ENCODE peak calls at places on chromosomes 2 and 18, in nine cellular contexts. One of them, this sample, is unnamed.

GRCh38 chr2:237405006-237405559 is 8.9 kb downstream of the COL6A3 start:
- DNase-seq in left ventricle myocardium superior: peak
- DNase-seq in kidney tubule cell: no peak
- DNase-seq in T-helper 2 cell: no peak
- DNase-seq in endothelial cell: no peak
- DNase-seq in fibroblast of pulmonary artery: peak
- DNase-seq in AG04450: no peak
- DNase-seq in LHCN-M2: no peak
- DNase-seq in amniotic epithelial cell: no peak
- DNase-seq in this sample: peak

GRCh38 chr2:130380096-130380934 is 24.5 kb downstream of the PTPN18 start:
- DNase-seq in left ventricle myocardium superior: no peak
- DNase-seq in fibroblast of pulmonary artery: no peak
- DNase-seq in AG04450: no peak
- DNase-seq in amniotic epithelial cell: peak
- DNase-seq in LHCN-M2: no peak
- DNase-seq in endothelial cell: no peak
- DNase-seq in kidney tubule cell: no peak
- DNase-seq in T-helper 2 cell: no peak
- DNase-seq in this sample: no peak

GRCh38 chr2:166090346-166090745 is 37.5 kb downstream of the SCN1A start:
- DNase-seq in kidney tubule cell: no peak
- DNase-seq in LHCN-M2: peak
- DNase-seq in left ventricle myocardium superior: no peak
- DNase-seq in T-helper 2 cell: no peak
- DNase-seq in fibroblast of pulmonary artery: peak
- DNase-seq in AG04450: no peak
- DNase-seq in amniotic epithelial cell: peak
- DNase-seq in endothelial cell: no peak
- DNase-seq in this sample: peak

GRCh38 chr2:161415041-161415440 is 1.1 kb upstream of the TBR1 start:
- DNase-seq in fibroblast of pulmonary artery: no peak
- DNase-seq in left ventricle myocardium superior: no peak
- DNase-seq in AG04450: no peak
- DNase-seq in amniotic epithelial cell: no peak
- DNase-seq in kidney tubule cell: no peak
- DNase-seq in endothelial cell: no peak
- DNase-seq in T-helper 2 cell: no peak
- DNase-seq in LHCN-M2: no peak
- DNase-seq in this sample: no peak

GRCh38 chr2:12661472-12661871 is 55.3 kb upstream of the TRIB2 start:
- DNase-seq in fibroblast of pulmonary artery: peak
- DNase-seq in T-helper 2 cell: no peak
- DNase-seq in endothelial cell: no peak
- DNase-seq in left ventricle myocardium superior: no peak
- DNase-seq in kidney tubule cell: no peak
- DNase-seq in LHCN-M2: no peak
- DNase-seq in AG04450: no peak
- DNase-seq in amniotic epithelial cell: no peak
- DNase-seq in this sample: no peak

GRCh38 chr2:191382801-191383200 is 137.6 kb downstream of the MYO1B start:
- DNase-seq in fibroblast of pulmonary artery: peak
- DNase-seq in left ventricle myocardium superior: no peak
- DNase-seq in AG04450: peak
- DNase-seq in amniotic epithelial cell: peak
- DNase-seq in LHCN-M2: peak
- DNase-seq in endothelial cell: no peak
- DNase-seq in kidney tubule cell: peak
- DNase-seq in T-helper 2 cell: no peak
- DNase-seq in this sample: peak

GRCh38 chr2:216694201-216694825 is 1.0 kb downstream of the IGFBP5 start:
- DNase-seq in left ventricle myocardium superior: peak
- DNase-seq in T-helper 2 cell: no peak
- DNase-seq in amniotic epithelial cell: peak
- DNase-seq in fibroblast of pulmonary artery: peak
- DNase-seq in AG04450: no peak
- DNase-seq in kidney tubule cell: peak
- DNase-seq in endothelial cell: peak
- DNase-seq in LHCN-M2: no peak
- DNase-seq in this sample: peak

GRCh38 chr2:85314884-85315242 is 12.9 kb downstream of the TGOLN2 start:
- DNase-seq in left ventricle myocardium superior: no peak
- DNase-seq in AG04450: no peak
- DNase-seq in fibroblast of pulmonary artery: no peak
- DNase-seq in endothelial cell: no peak
- DNase-seq in kidney tubule cell: no peak
- DNase-seq in T-helper 2 cell: no peak
- DNase-seq in amniotic epithelial cell: no peak
- DNase-seq in LHCN-M2: no peak
- DNase-seq in this sample: no peak

GRCh38 chr2:74573747-74574562 is 19.4 kb downstream of the DOK1 start:
- DNase-seq in left ventricle myocardium superior: no peak
- DNase-seq in endothelial cell: no peak
- DNase-seq in T-helper 2 cell: no peak
- DNase-seq in kidney tubule cell: peak
- DNase-seq in fibroblast of pulmonary artery: peak
- DNase-seq in amniotic epithelial cell: no peak
- DNase-seq in AG04450: peak
- DNase-seq in LHCN-M2: peak
- DNase-seq in this sample: peak

GRCh38 chr2:10772201-10772867 is 40.3 kb downstream of the PDIA6 start:
- DNase-seq in AG04450: no peak
- DNase-seq in LHCN-M2: no peak
- DNase-seq in kidney tubule cell: no peak
- DNase-seq in left ventricle myocardium superior: no peak
- DNase-seq in fibroblast of pulmonary artery: no peak
- DNase-seq in amniotic epithelial cell: no peak
- DNase-seq in T-helper 2 cell: no peak
- DNase-seq in endothelial cell: no peak
- DNase-seq in this sample: no peak

GRCh38 chr2:240249423-240250149 is 109.1 kb upstream of the OTOS start:
- DNase-seq in endothelial cell: no peak
- DNase-seq in LHCN-M2: no peak
- DNase-seq in left ventricle myocardium superior: peak
- DNase-seq in fibroblast of pulmonary artery: no peak
- DNase-seq in AG04450: no peak
- DNase-seq in kidney tubule cell: no peak
- DNase-seq in amniotic epithelial cell: no peak
- DNase-seq in T-helper 2 cell: no peak
- DNase-seq in this sample: no peak

GRCh38 chr2:142065700-142066099 is 65.1 kb downstream of the LRP1B start:
- DNase-seq in left ventricle myocardium superior: no peak
- DNase-seq in amniotic epithelial cell: no peak
- DNase-seq in fibroblast of pulmonary artery: no peak
- DNase-seq in T-helper 2 cell: no peak
- DNase-seq in kidney tubule cell: no peak
- DNase-seq in LHCN-M2: no peak
- DNase-seq in endothelial cell: no peak
- DNase-seq in AG04450: no peak
- DNase-seq in this sample: no peak

GRCh38 chr2:173553589-173553988 is 198.9 kb downstream of the CDCA7 start:
- DNase-seq in LHCN-M2: no peak
- DNase-seq in left ventricle myocardium superior: no peak
- DNase-seq in AG04450: no peak
- DNase-seq in endothelial cell: no peak
- DNase-seq in fibroblast of pulmonary artery: no peak
- DNase-seq in kidney tubule cell: peak
- DNase-seq in T-helper 2 cell: no peak
- DNase-seq in amniotic epithelial cell: no peak
- DNase-seq in this sample: no peak

GRCh38 chr18:12408247-12408869 is 629 bp downstream of the PRELID3A start:
- DNase-seq in left ventricle myocardium superior: no peak
- DNase-seq in amniotic epithelial cell: peak
- DNase-seq in fibroblast of pulmonary artery: peak
- DNase-seq in LHCN-M2: no peak
- DNase-seq in T-helper 2 cell: no peak
- DNase-seq in AG04450: no peak
- DNase-seq in endothelial cell: no peak
- DNase-seq in kidney tubule cell: peak
- DNase-seq in this sample: peak

GRCh38 chr2:9753665-9754531 is 89.4 kb upstream of the TAF1B start:
- DNase-seq in endothelial cell: no peak
- DNase-seq in amniotic epithelial cell: no peak
- DNase-seq in kidney tubule cell: peak
- DNase-seq in left ventricle myocardium superior: no peak
- DNase-seq in fibroblast of pulmonary artery: no peak
- DNase-seq in AG04450: no peak
- DNase-seq in T-helper 2 cell: no peak
- DNase-seq in LHCN-M2: no peak
- DNase-seq in this sample: no peak

GRCh38 chr2:158782616-158783015 is 12.5 kb upstream of the DAPL1 start:
- DNase-seq in left ventricle myocardium superior: no peak
- DNase-seq in amniotic epithelial cell: no peak
- DNase-seq in kidney tubule cell: no peak
- DNase-seq in LHCN-M2: peak
- DNase-seq in AG04450: no peak
- DNase-seq in endothelial cell: no peak
- DNase-seq in fibroblast of pulmonary artery: no peak
- DNase-seq in T-helper 2 cell: no peak
- DNase-seq in this sample: no peak